ENCODE peak calls at places on chromosomes 7 and 10, in eight cellular contexts. I is IMR-90, X is mammary epithelial cell, G is mesendoderm, V is mesenchymal stem cell, F is neural progenitor cell, C is GM23248, E is adipocyte. D is an unnamed sample.

GRCh38 chr7:35536396-35536826 is 158.5 kb downstream of the HERPUD2 start:
- DNase-seq in I (no peak), X (no peak), G (no peak), V (no peak), F (no peak), C (no peak), E (no peak), D (no peak)

GRCh38 chr7:159126496-159127345 is 17.9 kb downstream of the VIPR2 start:
- DNase-seq in I (no peak), X (no peak), G (no peak), V (no peak), F (no peak), C (no peak), E (no peak), D (peak)

GRCh38 chr10:69958232-69958902 is 94.3 kb upstream of the MACROH2A2 start:
- DNase-seq in I (peak), X (peak), G (peak), V (peak), F (peak), C (peak), E (peak), D (no peak)

GRCh38 chr7:116782177-116782711 is 80.1 kb upstream of the CAPZA2 start:
- DNase-seq in I (peak), X (peak), G (peak), V (no peak), F (peak), C (peak), E (peak), D (no peak)

GRCh38 chr7:11485626-11486025 is 346.4 kb downstream of the THSD7A start:
- DNase-seq in I (no peak), X (no peak), G (no peak), V (no peak), F (no peak), C (no peak), E (no peak), D (no peak)

GRCh38 chr10:34698979-34699378 is 116.1 kb downstream of the PARD3 start:
- DNase-seq in I (peak), X (peak), G (peak), V (no peak), F (no peak), C (peak), E (peak), D (no peak)

GRCh38 chr10:69963178-69963834 is 89.3 kb upstream of the MACROH2A2 start:
- DNase-seq in I (no peak), X (no peak), G (peak), V (no peak), F (no peak), C (no peak), E (no peak), D (no peak)

GRCh38 chr10:4194231-4194630 is 409.2 kb upstream of the KLF6 start:
- DNase-seq in I (peak), X (peak), G (no peak), V (no peak), F (no peak), C (peak), E (no peak), D (no peak)

GRCh38 chr10:102814873-102815661 is 22.1 kb downstream of the CYP17A1 start:
- DNase-seq in I (peak), X (no peak), G (no peak), V (peak), F (no peak), C (peak), E (no peak), D (peak)

GRCh38 chr7:66667023-66667728 is 38.5 kb downstream of the KCTD7 start:
- DNase-seq in I (no peak), X (no peak), G (no peak), V (no peak), F (no peak), C (no peak), E (no peak), D (peak)

GRCh38 chr10:35336921-35337741 is 822 bp downstream of the CCNY start:
- DNase-seq in I (no peak), X (peak), G (peak), V (peak), F (peak), C (peak), E (peak), D (peak)

GRCh38 chr10:51145388-51145787 is 71.1 kb downstream of the PRKG1 start:
- DNase-seq in I (no peak), X (no peak), G (no peak), V (no peak), F (no peak), C (no peak), E (no peak), D (no peak)

GRCh38 chr10:118045842-118046490 is 775 bp downstream of the RAB11FIP2 start:
- DNase-seq in I (peak), X (peak), G (peak), V (peak), F (no peak), C (peak), E (peak), D (peak)

DNA sequence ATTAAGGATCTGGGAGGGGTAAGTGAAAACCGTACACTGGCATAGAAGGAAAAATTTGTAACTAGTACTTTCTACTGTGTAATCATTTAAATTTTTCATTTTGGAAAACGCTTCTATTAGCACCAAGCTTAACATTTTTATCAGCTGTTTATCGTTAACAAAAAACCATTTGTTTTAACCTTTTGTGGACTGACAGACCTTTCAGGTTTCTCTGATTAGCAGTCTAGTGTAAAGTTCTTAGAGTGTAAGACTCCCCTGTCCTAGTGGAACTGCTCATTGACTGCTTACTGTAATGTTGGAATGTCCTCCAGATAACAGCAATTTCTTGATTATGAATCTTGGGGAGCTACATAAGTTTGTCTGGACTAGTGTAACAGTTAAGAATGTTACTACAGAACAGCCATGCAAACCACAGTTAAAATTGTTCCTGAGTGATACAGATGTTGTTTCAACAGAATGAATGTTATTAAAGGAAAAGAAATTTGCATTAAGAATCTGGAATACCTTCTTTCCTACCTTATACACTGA is 2.0 kb downstream of the DBF4 start:
- DNase-seq in I (peak), X (peak), G (peak), V (peak), F (no peak), C (peak), E (peak), D (no peak)
- H3K9ac ChIP-seq in I (no peak), X (peak), G (peak), V (peak), F (peak), C (peak), E (peak), D (no peak)

GRCh38 chr10:7193369-7193768 is 217.5 kb downstream of the SFMBT2 start:
- DNase-seq in I (no peak), X (no peak), G (no peak), V (no peak), F (no peak), C (no peak), E (no peak), D (no peak)

GRCh38 chr10:7189909-7190308 is 220.9 kb downstream of the SFMBT2 start:
- DNase-seq in I (no peak), X (no peak), G (no peak), V (no peak), F (no peak), C (no peak), E (no peak), D (no peak)

GRCh38 chr10:7194571-7194970 is 216.3 kb downstream of the SFMBT2 start:
- DNase-seq in I (no peak), X (no peak), G (no peak), V (no peak), F (no peak), C (no peak), E (no peak), D (no peak)

GRCh38 chr10:7192831-7193348 is 217.9 kb downstream of the SFMBT2 start:
- DNase-seq in I (no peak), X (no peak), G (no peak), V (no peak), F (no peak), C (no peak), E (no peak), D (no peak)

GRCh38 chr10:7192041-7192440 is 218.8 kb downstream of the SFMBT2 start:
- DNase-seq in I (no peak), X (no peak), G (no peak), V (no peak), F (no peak), C (no peak), E (no peak), D (no peak)
- H3K4me3 ChIP-seq in I (no peak), X (no peak), G (no peak), V (peak), F (no peak), C (no peak), E (no peak), D (no peak)

GRCh38 chr7:1121886-1122831 is 34.2 kb downstream of the GPER1 start:
- DNase-seq in I (no peak), X (no peak), G (no peak), V (no peak), F (no peak), C (no peak), E (no peak), D (peak)
- H3K9ac ChIP-seq in I (no peak), X (no peak), G (no peak), V (peak), F (no peak), C (no peak), E (peak), D (no peak)

GRCh38 chr7:23410446-23411183 is 59.7 kb downstream of the IGF2BP3 start:
- DNase-seq in I (no peak), X (no peak), G (peak), V (no peak), F (no peak), C (no peak), E (no peak), D (no peak)
- H3K4me3 ChIP-seq in I (no peak), X (no peak), G (no peak), V (no peak), F (no peak), C (no peak), E (no peak), D (no peak)

D was measured in kidney.